ENCODE peak calls at places on chromosomes 11 and 22, in seven cellular contexts. E, Q, K, G, N, F and T are unnamed samples. For H3K4me1, the result is how much of the 10 kb centered on the place peaks cover.

GRCh38 chr11:60706931-60707330 is 7.5 kb downstream of the MS4A8 start:
- DNase-seq in E (no peak), Q (no peak), K (no peak), G (no peak), N (no peak), F (no peak), T (no peak)

GRCh38 chr11:282630-283360 is 4.6 kb downstream of the NLRP6 start:
- DNase-seq in E (no peak), Q (no peak), K (no peak), G (peak), N (no peak), F (peak), T (no peak)

GRCh38 chr11:11472096-11472495 is 119.0 kb upstream of the CSNK2A3 start:
- DNase-seq in E (no peak), Q (no peak), K (no peak), G (no peak), N (no peak), F (no peak), T (no peak)

GRCh38 chr22:40157546-40157945 is 20.2 kb upstream of the TNRC6B start:
- DNase-seq in E (no peak), Q (no peak), K (peak), G (no peak), N (no peak), F (no peak), T (no peak)

GRCh38 chr22:19770349-19771220 is 10.0 kb downstream of the TBX1 start:
- DNase-seq in E (no peak), Q (no peak), K (no peak), G (no peak), N (no peak), F (no peak), T (no peak)

GRCh38 chr11:12941671-12942070 is 67.4 kb upstream of the RASSF10 start:
- DNase-seq in E (no peak), Q (no peak), K (no peak), G (no peak), N (no peak), F (no peak), T (no peak)

GRCh38 chr11:92941676-92942571 is 27.5 kb upstream of the MTNR1B start:
- DNase-seq in E (no peak), Q (no peak), K (no peak), G (no peak), N (no peak), F (peak), T (no peak)

GRCh38 chr11:10584071-10584501 is 15.6 kb upstream of the LYVE1 start:
- DNase-seq in E (no peak), Q (no peak), K (no peak), G (no peak), N (peak), F (no peak), T (no peak)

GRCh38 chr22:40463017-40463631 is 92.7 kb downstream of the SGSM3 start:
- DNase-seq in E (no peak), Q (peak), K (peak), G (no peak), N (no peak), F (no peak), T (peak)

GRCh38 chr11:93529707-93530467 is 13.3 kb downstream of the SMCO4 start:
- DNase-seq in E (no peak), Q (no peak), K (no peak), G (no peak), N (no peak), F (no peak), T (no peak)

GRCh38 chr11:117201516-117201866 is 2.3 kb downstream of the TAGLN start:
- DNase-seq in E (no peak), Q (no peak), K (no peak), G (no peak), N (no peak), F (no peak), T (no peak)

GRCh38 chr11:65789230-65790103 is 2.6 kb downstream of the OVOL1 start:
- DNase-seq in E (no peak), Q (no peak), K (no peak), G (no peak), N (no peak), F (no peak), T (no peak)
- H3K4me1 ChIP-seq in E (under half), Q (under half), K (under half), G (under half), N (under half), F (under half), T (under half)

DNA sequence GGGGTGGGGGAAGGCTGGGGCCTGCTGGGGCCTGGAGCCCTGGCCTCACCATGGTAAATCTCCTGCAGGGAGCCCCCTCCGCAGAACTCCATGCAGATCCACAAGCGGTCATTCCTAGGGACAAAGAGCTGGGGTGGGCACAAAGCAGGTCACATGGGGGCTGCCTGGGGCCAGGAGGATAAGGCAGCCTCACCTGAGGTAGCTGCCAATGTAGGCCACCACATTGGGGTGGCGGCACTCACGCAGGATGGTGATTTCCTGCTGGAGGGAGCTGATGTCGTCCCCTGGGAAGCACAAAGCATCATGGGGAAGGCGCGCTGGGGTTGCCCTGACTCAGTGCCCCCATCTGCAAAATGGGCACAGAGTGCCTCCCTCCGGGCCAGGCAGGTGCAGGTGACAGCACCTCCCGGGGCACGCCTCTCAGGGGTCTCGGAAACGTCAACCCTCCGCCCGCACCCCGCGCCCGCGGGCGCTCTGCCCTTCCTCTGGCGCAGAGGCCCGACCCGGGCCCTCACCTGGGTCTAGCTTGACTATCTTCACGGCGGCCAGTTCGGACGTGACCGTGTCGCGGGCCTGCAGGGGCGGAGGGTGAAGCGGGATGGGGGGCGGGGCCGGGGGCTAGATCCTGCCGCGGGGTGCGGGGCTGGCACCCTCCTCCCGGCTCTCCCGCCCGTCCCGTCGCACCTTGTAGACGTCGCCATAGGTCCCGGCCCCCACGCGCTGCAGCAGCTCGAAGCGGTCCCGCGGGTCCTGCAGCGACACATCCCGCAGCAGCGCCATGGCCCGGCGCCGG is 448 bp downstream of the MAP4K2 start:
- DNase-seq in E (no peak), Q (no peak), K (peak), G (no peak), N (peak), F (peak), T (no peak)
- H3K4me3 ChIP-seq in E (peak), Q (peak), K (peak), G (peak), N (peak), F (peak), T (peak)

DNA sequence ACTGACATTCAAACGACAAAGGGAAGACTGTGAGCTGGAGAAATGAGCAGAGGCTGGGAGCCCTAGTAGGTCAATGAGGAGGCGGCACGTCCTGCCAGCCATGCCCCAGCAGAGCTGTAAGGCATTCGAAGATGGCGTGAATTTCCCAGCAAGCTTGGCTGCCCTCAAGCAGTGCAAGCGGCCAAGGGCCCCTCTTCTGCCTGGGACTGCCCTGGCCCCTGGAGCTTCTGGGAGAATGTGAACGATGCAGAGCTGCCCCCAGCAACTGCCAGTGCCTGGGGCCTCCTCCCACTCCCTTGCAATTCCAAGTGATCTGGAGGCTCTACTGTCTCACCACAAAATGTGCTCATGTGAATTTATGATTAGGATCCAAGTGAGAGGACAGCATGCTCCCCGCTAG is 4.3 kb downstream of the PPM1F start:
- DNase-seq in E (no peak), Q (no peak), K (no peak), G (no peak), N (no peak), F (no peak), T (no peak)
- H3K4me1 ChIP-seq in E (under half), Q (under half), K (under half), G (under half), N (under half), F (under half), T (under half)

GRCh38 chr11:27390318-27390958 is 27.4 kb upstream of the CCDC34 start:
- DNase-seq in E (no peak), Q (no peak), K (no peak), G (no peak), N (no peak), F (no peak), T (no peak)

GRCh38 chr11:27386176-27386575 is 23.2 kb upstream of the CCDC34 start:
- DNase-seq in E (no peak), Q (no peak), K (no peak), G (no peak), N (no peak), F (no peak), T (no peak)

GRCh38 chr11:27387362-27387761 is 24.3 kb upstream of the CCDC34 start:
- DNase-seq in E (no peak), Q (no peak), K (no peak), G (no peak), N (no peak), F (no peak), T (no peak)

GRCh38 chr11:27388869-27389268 is 25.9 kb upstream of the CCDC34 start:
- DNase-seq in E (no peak), Q (no peak), K (no peak), G (no peak), N (no peak), F (no peak), T (no peak)

DNA sequence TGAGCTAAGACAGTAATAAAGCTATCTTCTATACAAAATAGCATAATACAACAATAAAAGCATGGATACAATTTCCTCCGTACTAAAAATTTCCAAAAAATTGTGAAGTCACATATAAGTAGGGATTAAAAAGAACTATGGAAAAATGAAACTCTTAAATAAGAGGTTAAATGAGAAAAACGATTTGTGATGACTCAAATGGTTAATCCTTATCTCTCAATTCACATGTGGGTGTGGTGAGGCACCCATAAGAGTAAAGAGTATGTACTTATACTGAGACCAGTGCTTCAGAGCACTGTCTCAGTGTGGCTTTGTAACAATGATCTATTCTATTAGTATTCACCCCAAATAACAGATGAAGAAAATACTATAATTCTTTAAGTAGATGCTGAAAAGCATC is 25.0 kb upstream of the CCDC34 start:
- DNase-seq in E (no peak), Q (no peak), K (no peak), G (no peak), N (no peak), F (no peak), T (no peak)
- H3K4me3 ChIP-seq in E (no peak), Q (no peak), K (no peak), G (no peak), N (no peak), F (no peak), T (no peak)

GRCh38 chr11:61958590-61958989 is 8.4 kb downstream of the BEST1 start:
- DNase-seq in E (no peak), Q (no peak), K (no peak), G (no peak), N (no peak), F (no peak), T (no peak)
- H3K4me1 ChIP-seq in E (half or more), Q (under half), K (under half), G (under half), N (under half), F (under half), T (under half)